ENCODE peak calls at places on chromosomes 13 and 19, in six cellular contexts. X is GM12891, F is GM12878, N is HepG2, R is H1, H is K562. G is an unnamed sample.

GRCh38 chr13:52001120-52001731 is 10.0 kb downstream of the ATP7B start:
- DNase-seq in X (peak), F (no peak), N (peak), R (no peak), H (peak), G (peak)

GRCh38 chr19:13022859-13023636 is 27.8 kb downstream of the NFIX start:
- DNase-seq in X (no peak), F (no peak), N (peak), R (no peak), H (peak), G (no peak)

GRCh38 chr19:41702208-41702651 is 6.2 kb upstream of the CEACAM5 start:
- DNase-seq in X (no peak), F (no peak), N (no peak), R (no peak), H (no peak), G (no peak)

GRCh38 chr13:76667551-76667950 is 218.7 kb downstream of the KCTD12 start:
- DNase-seq in X (no peak), F (no peak), N (no peak), R (no peak), H (no peak), G (no peak)

GRCh38 chr13:91741925-91742324 is 343.5 kb downstream of the GPC5 start:
- DNase-seq in X (no peak), F (no peak), N (no peak), R (no peak), H (no peak), G (no peak)

GRCh38 chr19:38583219-38583984 is 34.4 kb downstream of the MAP4K1 start:
- DNase-seq in X (peak), F (peak), N (no peak), R (no peak), H (no peak), G (peak)

GRCh38 chr13:100542546-100543156 is 45.9 kb downstream of the GGACT start:
- DNase-seq in X (peak), F (peak), N (peak), R (peak), H (peak), G (no peak)

GRCh38 chr19:1361601-1362384 is 21.9 kb upstream of the NDUFS7 start:
- DNase-seq in X (no peak), F (no peak), N (no peak), R (no peak), H (no peak), G (no peak)

GRCh38 chr13:100454876-100455275 is 133.7 kb downstream of the GGACT start:
- DNase-seq in X (no peak), F (no peak), N (no peak), R (no peak), H (no peak), G (no peak)

GRCh38 chr13:35768551-35768950 is 292.1 kb upstream of the MAB21L1 start:
- DNase-seq in X (no peak), F (no peak), N (no peak), R (no peak), H (no peak), G (no peak)
- TF ChIP-seq TAF1 in X (no peak), F (no peak), N (no peak), R (no peak), H (no peak), G (no peak)

GRCh38 chr13:71880753-71881541 is 13.9 kb upstream of the DACH1 start:
- DNase-seq in X (no peak), F (no peak), N (no peak), R (no peak), H (no peak), G (no peak)

GRCh38 chr13:71882120-71882519 is 15.1 kb upstream of the DACH1 start:
- DNase-seq in X (no peak), F (no peak), N (no peak), R (no peak), H (no peak), G (no peak)

DNA sequence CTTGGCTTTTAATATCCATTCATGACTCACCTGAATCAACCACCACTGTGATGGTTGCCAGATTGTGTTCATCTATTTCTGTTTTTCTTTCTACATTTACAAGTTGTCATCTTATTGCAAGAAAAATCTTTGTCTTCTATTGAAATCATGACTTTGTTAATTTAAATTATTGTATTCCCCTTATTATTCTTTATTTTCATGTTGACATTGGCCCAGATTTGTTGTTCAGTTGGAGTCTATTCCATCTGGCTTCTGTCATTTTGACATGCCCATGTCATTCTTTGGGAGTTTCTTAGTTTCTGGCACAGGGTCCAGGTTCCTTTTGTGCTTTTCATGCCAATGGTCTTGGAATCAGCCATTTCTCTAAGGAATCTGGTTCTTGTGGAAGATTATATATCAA is 19.9 kb upstream of the DACH1 start:
- DNase-seq in X (no peak), F (no peak), N (no peak), R (no peak), H (no peak), G (no peak)
- TF ChIP-seq POLR2A in X (no peak), F (no peak), N (no peak), R (no peak), H (no peak), G (no peak)

DNA sequence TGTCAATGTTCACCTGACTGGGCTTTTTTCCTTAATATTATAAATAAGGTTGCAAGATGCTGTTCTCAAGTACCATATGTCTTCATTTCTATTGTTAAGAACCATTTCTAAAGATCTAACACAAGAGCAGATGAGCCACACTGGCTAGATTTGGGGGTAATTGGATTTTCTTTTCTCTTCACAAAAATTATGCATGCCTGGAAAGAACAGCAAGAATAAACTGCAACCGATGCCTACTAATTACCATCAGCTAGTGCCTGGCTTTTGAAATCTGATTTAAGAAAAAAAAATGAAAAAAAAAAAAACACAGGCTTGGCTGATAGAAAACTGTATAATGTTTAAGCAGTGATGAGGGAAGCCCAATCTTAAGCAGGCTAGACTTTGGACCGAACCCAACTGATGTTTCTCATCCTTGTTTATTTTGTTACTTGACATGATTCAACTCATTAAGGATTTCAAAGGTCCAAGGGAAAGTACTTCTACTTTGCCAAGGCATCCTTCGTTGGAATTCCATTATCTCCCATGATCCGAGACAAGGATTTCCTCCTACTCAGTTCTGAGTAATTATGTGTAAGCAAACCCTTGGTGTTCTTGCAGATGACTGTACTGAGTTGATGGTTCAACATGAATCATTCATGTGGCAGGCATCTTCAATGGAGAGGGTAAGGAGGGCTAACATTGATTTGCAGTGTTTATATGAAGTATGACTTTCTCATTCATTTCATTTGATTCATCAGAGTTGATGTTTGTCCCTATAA is 300.5 kb downstream of the SPRY2 start:
- DNase-seq in X (no peak), F (no peak), N (no peak), R (no peak), H (no peak), G (no peak)
- TF ChIP-seq POLR2AphosphoS5 in X (no peak), F (no peak), N (no peak), R (no peak), H (no peak), G (no peak)

DNA sequence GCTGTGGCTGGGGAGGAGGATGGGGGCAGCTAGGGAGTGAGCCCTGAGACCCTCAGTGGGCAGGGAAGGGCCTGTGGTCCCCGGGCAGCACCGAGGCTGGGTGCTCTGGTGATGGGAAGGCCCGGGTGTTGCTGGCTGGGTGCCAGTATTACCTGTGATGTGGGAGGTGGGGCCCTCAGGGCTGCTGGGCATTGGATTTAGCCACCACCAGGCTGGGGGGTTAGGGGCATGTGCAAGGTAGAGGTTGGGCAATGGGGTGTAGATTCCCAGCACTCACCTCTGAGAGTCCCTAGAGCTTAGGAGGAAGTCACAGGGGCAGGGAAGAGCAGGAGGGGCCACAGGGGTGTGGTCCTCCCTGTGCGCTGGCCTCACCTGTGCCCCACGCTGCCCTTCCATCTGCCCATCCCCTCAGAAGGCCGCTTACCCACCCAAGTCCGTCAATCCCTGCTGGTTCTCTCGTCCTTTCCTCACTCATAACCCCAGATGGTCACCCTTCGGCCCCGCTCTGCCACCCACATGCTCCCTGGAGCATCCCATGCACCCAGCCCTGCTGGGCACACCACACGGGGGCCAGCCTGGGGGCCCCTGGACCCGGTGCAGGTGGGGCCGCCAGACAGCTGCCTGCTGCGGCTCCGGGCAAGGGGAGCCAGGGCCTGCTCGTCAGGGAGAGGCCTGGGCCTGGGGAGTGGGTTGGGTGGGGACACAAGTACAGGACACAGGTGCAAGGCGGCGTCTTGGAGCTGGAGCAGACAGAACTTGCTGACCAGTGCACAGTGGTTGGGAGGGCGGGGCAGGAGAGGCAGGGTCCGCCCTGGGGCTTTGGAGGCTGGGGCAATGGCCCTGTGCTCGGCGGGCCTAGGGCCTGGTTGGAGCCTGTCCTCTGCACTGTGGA is 12.5 kb downstream of the EPN1 start:
- DNase-seq in X (no peak), F (no peak), N (no peak), R (no peak), H (no peak), G (no peak)
- TF ChIP-seq TAF1 in X (no peak), F (no peak), N (no peak), R (no peak), H (no peak), G (no peak)

GRCh38 chr19:8615813-8616596 is 5.5 kb upstream of the ADAMTS10 start:
- DNase-seq in X (no peak), F (no peak), N (peak), R (peak), H (peak), G (no peak)

GRCh38 chr19:8612807-8613171 is 2.3 kb upstream of the ADAMTS10 start:
- DNase-seq in X (no peak), F (no peak), N (no peak), R (no peak), H (no peak), G (no peak)

GRCh38 chr19:8615022-8615421 is 4.5 kb upstream of the ADAMTS10 start:
- DNase-seq in X (no peak), F (no peak), N (no peak), R (no peak), H (no peak), G (no peak)

GRCh38 chr19:8611890-8612806 is 1.6 kb upstream of the ADAMTS10 start:
- DNase-seq in X (no peak), F (no peak), N (no peak), R (no peak), H (no peak), G (no peak)

DNA sequence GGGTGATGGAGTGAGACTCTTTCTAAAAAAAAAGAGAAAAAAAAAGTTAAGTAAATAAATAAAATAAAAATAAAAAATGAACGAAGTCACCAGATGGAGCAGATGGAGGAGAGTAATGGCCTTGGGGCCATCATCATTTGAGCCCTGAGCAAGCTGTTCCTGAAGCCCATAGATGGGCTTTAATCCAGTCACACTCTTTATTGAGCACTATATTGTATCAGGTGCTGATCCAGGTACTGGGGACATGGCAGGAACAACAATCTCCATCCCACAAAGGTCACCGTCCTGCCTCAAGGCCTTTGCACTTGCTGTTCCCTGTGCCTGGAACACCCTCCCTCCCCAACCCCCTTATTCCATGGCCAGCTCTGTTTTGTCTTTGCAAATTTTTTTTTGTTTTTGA is 3.9 kb upstream of the ADAMTS10 start:
- DNase-seq in X (no peak), F (no peak), N (no peak), R (no peak), H (no peak), G (no peak)
- TF ChIP-seq POLR2A in X (no peak), F (no peak), N (no peak), R (no peak), H (no peak), G (no peak)

DNA sequence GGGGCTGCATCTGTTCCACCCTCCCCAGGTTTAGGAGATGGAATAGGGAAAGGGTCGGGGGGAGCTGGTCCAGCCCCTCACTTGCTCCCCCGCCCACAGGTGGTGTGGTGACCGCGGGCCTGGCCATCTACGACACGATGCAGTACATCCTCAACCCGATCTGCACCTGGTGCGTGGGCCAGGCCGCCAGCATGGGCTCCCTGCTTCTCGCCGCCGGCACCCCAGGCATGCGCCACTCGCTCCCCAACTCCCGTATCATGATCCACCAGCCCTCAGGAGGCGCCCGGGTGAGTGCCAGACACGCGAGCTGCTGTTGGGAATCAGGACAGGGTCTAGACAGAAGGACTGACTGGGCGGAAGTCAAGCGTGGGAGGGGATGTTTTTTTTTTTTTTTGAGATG is 3.0 kb downstream of the CLPP start:
- DNase-seq in X (no peak), F (no peak), N (no peak), R (no peak), H (no peak), G (no peak)
- TF ChIP-seq POLR2AphosphoS5 in X (no peak), F (no peak), N (no peak), R (no peak), H (no peak), G (no peak)

GRCh38 chr13:66640231-66640630 is 589.9 kb downstream of the PCDH9 start:
- DNase-seq in X (no peak), F (no peak), N (no peak), R (no peak), H (no peak), G (no peak)

GRCh38 chr13:66644855-66645460 is 585.2 kb downstream of the PCDH9 start:
- DNase-seq in X (no peak), F (no peak), N (no peak), R (no peak), H (no peak), G (no peak)
- TF ChIP-seq TAF1 in X (no peak), F (no peak), N (no peak), R (no peak), H (no peak), G (no peak)

GRCh38 chr19:43619262-43620060 is at the start of gene ZNF428:
- DNase-seq in X (peak), F (peak), N (peak), R (peak), H (peak), G (peak)
- TF ChIP-seq POLR2A in X (peak), F (peak), N (peak), R (peak), H (peak), G (peak)

DNA sequence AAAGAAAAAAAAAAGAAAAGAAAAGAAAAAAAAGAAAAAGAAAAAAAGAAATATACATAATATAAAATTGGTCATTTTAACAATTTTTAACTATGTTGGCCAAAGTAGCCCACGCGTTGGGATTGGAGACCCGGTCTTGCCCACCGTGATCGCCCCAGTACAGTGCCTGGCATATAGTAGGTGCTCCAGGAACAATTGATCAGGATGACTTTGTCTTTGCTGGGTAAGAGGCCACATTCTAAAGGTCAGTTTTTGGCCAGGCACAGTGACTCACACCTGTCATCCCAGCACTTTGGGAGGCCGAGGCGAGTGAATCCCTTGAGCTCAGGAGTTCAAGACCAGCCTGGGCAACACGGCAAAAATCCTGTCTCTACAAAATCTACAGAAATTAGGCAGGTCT is 3.8 kb upstream of the ANGPTL4 start:
- DNase-seq in X (no peak), F (no peak), N (no peak), R (no peak), H (no peak), G (no peak)
- TF ChIP-seq POLR2AphosphoS5 in X (no peak), F (no peak), N (no peak), R (no peak), H (no peak), G (no peak)

GRCh38 chr19:35379992-35380391 is 9.1 kb downstream of the GPR42 start:
- DNase-seq in X (no peak), F (no peak), N (peak), R (no peak), H (peak), G (no peak)

GRCh38 chr19:35377656-35378055 is 6.8 kb downstream of the GPR42 start:
- DNase-seq in X (no peak), F (no peak), N (no peak), R (no peak), H (no peak), G (no peak)

GRCh38 chr19:35375505-35376307 is 4.8 kb downstream of the GPR42 start:
- DNase-seq in X (no peak), F (no peak), N (no peak), R (no peak), H (no peak), G (no peak)

GRCh38 chr19:35380450-35381124 is 9.7 kb downstream of the GPR42 start:
- DNase-seq in X (no peak), F (no peak), N (peak), R (no peak), H (peak), G (no peak)

GRCh38 chr19:35378356-35378755 is 7.5 kb downstream of the GPR42 start:
- DNase-seq in X (no peak), F (no peak), N (no peak), R (no peak), H (no peak), G (no peak)
- TF ChIP-seq TAF1 in X (no peak), F (no peak), N (no peak), R (no peak), H (no peak), G (no peak)

G was measured in GM12892.